ENCODE peak calls at places on chromosome 10, in five cellular contexts. One of them, this sample, is unnamed.

GRCh38 chr10:92240289-92241157 is 50.4 kb downstream of the CPEB3 start:
- DNase-seq in HepG2: peak
- DNase-seq in GM12878: peak
- DNase-seq in A549: peak
- DNase-seq in K562: peak
- DNase-seq in this sample: peak

GRCh38 chr10:31876616-31877352 is 51.8 kb downstream of the ARHGAP12 start:
- DNase-seq in GM12878: peak
- DNase-seq in HepG2: no peak
- DNase-seq in A549: no peak
- DNase-seq in K562: no peak
- DNase-seq in this sample: no peak

GRCh38 chr10:124386186-124387077 is 32.3 kb downstream of the OAT start:
- DNase-seq in GM12878: no peak
- DNase-seq in A549: no peak
- DNase-seq in HepG2: no peak
- DNase-seq in K562: no peak
- DNase-seq in this sample: peak

GRCh38 chr10:93837783-93838677 is 55.7 kb upstream of the SLC35G1 start:
- DNase-seq in A549: no peak
- DNase-seq in K562: no peak
- DNase-seq in HepG2: no peak
- DNase-seq in GM12878: no peak
- DNase-seq in this sample: no peak

GRCh38 chr10:44030681-44031080 is 354.2 kb downstream of the CXCL12 start:
- DNase-seq in K562: no peak
- DNase-seq in GM12878: no peak
- DNase-seq in HepG2: no peak
- DNase-seq in A549: no peak
- DNase-seq in this sample: no peak

GRCh38 chr10:49613882-49614241 is at the start of gene CHAT:
- DNase-seq in A549: no peak
- DNase-seq in HepG2: no peak
- DNase-seq in GM12878: no peak
- DNase-seq in K562: no peak
- DNase-seq in this sample: peak

GRCh38 chr10:72886596-72887522 is 6.7 kb upstream of the OIT3 start:
- DNase-seq in GM12878: no peak
- DNase-seq in HepG2: no peak
- DNase-seq in K562: no peak
- DNase-seq in A549: no peak
- DNase-seq in this sample: peak

GRCh38 chr10:99595770-99596465 is 24.3 kb downstream of the SLC25A28 start:
- DNase-seq in K562: no peak
- DNase-seq in HepG2: no peak
- DNase-seq in A549: no peak
- DNase-seq in GM12878: no peak
- DNase-seq in this sample: peak

GRCh38 chr10:95403690-95404459 is 113.1 kb upstream of the PDLIM1 start:
- DNase-seq in A549: no peak
- DNase-seq in HepG2: no peak
- DNase-seq in K562: peak
- DNase-seq in GM12878: no peak
- DNase-seq in this sample: no peak

GRCh38 chr10:98431016-98431415 is 15.7 kb downstream of the HPS1 start:
- DNase-seq in HepG2: no peak
- DNase-seq in K562: no peak
- DNase-seq in GM12878: no peak
- DNase-seq in A549: no peak
- DNase-seq in this sample: no peak

GRCh38 chr10:98429320-98430072 is 14.5 kb upstream of the PYROXD2 start:
- DNase-seq in HepG2: no peak
- DNase-seq in K562: no peak
- DNase-seq in A549: no peak
- DNase-seq in GM12878: no peak
- DNase-seq in this sample: no peak

GRCh38 chr10:98433371-98433770 is 13.4 kb downstream of the HPS1 start:
- DNase-seq in K562: no peak
- DNase-seq in GM12878: no peak
- DNase-seq in HepG2: no peak
- DNase-seq in A549: no peak
- DNase-seq in this sample: no peak

GRCh38 chr10:98432330-98432729 is 14.4 kb downstream of the HPS1 start:
- DNase-seq in GM12878: no peak
- DNase-seq in K562: no peak
- DNase-seq in A549: no peak
- DNase-seq in HepG2: no peak
- DNase-seq in this sample: no peak

DNA sequence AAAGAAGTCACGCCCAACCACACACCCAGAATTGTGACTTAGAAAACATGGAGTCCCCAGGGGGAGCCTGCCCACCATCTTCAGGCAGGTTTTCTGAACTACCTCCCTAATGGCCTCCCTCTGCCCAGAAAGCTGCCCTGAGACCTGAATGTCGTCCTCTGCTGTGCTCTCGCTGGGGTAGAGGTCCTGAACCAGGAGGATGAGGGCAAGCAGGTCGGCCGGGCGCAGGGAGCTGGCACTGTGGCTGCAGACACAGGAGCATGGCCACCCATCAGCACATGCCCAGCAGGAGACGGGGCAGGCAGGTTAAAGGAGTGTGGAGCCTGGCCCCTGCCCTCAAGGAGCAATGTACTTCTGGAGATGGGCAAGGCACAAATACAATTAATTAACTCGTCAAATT is 15.4 kb upstream of the PYROXD2 start:
- DNase-seq in HepG2: no peak
- DNase-seq in GM12878: no peak
- DNase-seq in K562: no peak
- DNase-seq in A549: no peak
- DNase-seq in this sample: no peak
- TF ChIP-seq JUNB in HepG2: no peak
- TF ChIP-seq JUNB in GM12878: no peak
- TF ChIP-seq JUNB in K562: no peak
- TF ChIP-seq JUNB in A549: no peak
- TF ChIP-seq JUNB in this sample: no peak

GRCh38 chr10:111953949-111954348 is 229.6 kb downstream of the GPAM start:
- DNase-seq in GM12878: no peak
- DNase-seq in K562: no peak
- DNase-seq in A549: no peak
- DNase-seq in HepG2: no peak
- DNase-seq in this sample: no peak
- TF ChIP-seq JUNB in GM12878: no peak
- TF ChIP-seq JUNB in K562: no peak
- TF ChIP-seq JUNB in A549: no peak
- TF ChIP-seq JUNB in HepG2: no peak
- TF ChIP-seq JUNB in this sample: no peak

DNA sequence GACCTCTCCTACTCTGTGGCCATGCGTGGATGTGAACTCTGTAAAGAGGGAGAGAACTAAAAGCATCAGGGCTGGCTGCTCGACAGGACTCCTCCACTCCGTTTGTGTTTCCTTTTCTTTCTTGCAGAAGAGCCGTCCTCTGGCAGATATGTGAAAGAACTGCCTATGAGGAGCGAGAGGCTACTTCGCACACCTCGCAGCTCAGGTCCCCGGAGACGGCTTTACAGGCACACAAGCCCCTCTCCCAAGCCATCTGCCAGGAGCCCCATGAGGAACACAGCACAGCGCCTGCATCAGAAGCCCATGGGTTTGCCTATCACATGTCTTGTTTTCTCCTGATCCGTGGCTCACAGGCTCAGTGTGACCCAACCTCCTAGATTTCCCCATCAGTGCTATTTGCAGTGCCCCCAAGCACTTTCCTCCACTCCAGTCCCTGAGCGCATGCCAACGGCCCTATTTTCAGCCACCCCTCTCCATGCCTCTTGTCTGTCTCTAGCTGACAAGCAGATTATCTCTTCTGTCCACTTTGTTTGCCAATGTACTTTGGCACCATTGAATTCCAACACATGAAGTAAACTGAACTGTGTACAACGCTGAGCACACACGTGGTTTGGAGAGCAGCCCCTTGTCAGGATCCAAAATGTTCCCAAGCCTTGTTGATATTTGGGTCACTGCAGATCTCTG is 164.3 kb upstream of the AKR1E2 start:
- DNase-seq in GM12878: no peak
- DNase-seq in HepG2: peak
- DNase-seq in K562: no peak
- DNase-seq in A549: no peak
- DNase-seq in this sample: no peak
- TF ChIP-seq JUNB in GM12878: no peak
- TF ChIP-seq JUNB in HepG2: no peak
- TF ChIP-seq JUNB in K562: no peak
- TF ChIP-seq JUNB in A549: no peak
- TF ChIP-seq JUNB in this sample: no peak

GRCh38 chr10:1121311-1121970 is 65.3 kb downstream of the WDR37 start:
- DNase-seq in HepG2: no peak
- DNase-seq in K562: no peak
- DNase-seq in A549: no peak
- DNase-seq in GM12878: no peak
- DNase-seq in this sample: no peak
- TF ChIP-seq JUNB in HepG2: no peak
- TF ChIP-seq JUNB in K562: no peak
- TF ChIP-seq JUNB in A549: no peak
- TF ChIP-seq JUNB in GM12878: no peak
- TF ChIP-seq JUNB in this sample: no peak

GRCh38 chr10:103854687-103855423 is 521 bp downstream of the SH3PXD2A start:
- DNase-seq in A549: peak
- DNase-seq in GM12878: no peak
- DNase-seq in K562: no peak
- DNase-seq in HepG2: no peak
- DNase-seq in this sample: peak

GRCh38 chr10:103855852-103856496 is 598 bp upstream of the SH3PXD2A start:
- DNase-seq in HepG2: peak
- DNase-seq in K562: no peak
- DNase-seq in A549: no peak
- DNase-seq in GM12878: no peak
- DNase-seq in this sample: peak

GRCh38 chr10:103856497-103857175 is 1.3 kb upstream of the SH3PXD2A start:
- DNase-seq in GM12878: no peak
- DNase-seq in K562: no peak
- DNase-seq in HepG2: peak
- DNase-seq in A549: no peak
- DNase-seq in this sample: no peak

GRCh38 chr10:103854265-103854686 is 1.1 kb downstream of the SH3PXD2A start:
- DNase-seq in A549: no peak
- DNase-seq in HepG2: peak
- DNase-seq in K562: no peak
- DNase-seq in GM12878: no peak
- DNase-seq in this sample: peak

DNA sequence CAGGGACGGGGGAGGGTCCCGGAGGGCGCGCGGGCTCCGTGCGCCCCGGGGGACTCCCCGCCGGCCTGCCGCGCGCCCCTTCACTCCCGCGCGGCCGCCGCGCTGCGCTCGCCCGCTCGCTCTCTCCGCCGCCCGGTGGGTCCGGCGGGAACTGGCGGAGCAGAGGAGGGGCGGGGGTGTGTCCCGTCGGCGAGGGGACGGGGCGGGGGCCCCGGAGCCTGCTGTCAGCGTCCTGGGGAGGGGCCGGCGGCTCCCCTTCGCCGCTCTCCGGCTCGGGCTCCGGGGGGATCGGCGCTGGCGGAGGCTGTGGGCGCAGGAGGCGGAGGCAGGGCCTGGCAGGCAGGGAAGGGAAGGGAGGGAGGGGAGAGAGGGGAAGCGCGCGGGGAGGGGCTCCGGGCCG is at the start of gene SH3PXD2A:
- DNase-seq in A549: peak
- DNase-seq in GM12878: no peak
- DNase-seq in K562: peak
- DNase-seq in HepG2: peak
- DNase-seq in this sample: peak
- TF ChIP-seq JUNB in A549: no peak
- TF ChIP-seq JUNB in GM12878: no peak
- TF ChIP-seq JUNB in K562: no peak
- TF ChIP-seq JUNB in HepG2: no peak
- TF ChIP-seq JUNB in this sample: no peak

GRCh38 chr10:109922976-109923921 is at the start of gene XPNPEP1:
- DNase-seq in A549: peak
- DNase-seq in K562: peak
- DNase-seq in GM12878: no peak
- DNase-seq in HepG2: peak
- DNase-seq in this sample: peak
- TF ChIP-seq JUNB in A549: no peak
- TF ChIP-seq JUNB in K562: no peak
- TF ChIP-seq JUNB in GM12878: no peak
- TF ChIP-seq JUNB in HepG2: no peak
- TF ChIP-seq JUNB in this sample: no peak

DNA sequence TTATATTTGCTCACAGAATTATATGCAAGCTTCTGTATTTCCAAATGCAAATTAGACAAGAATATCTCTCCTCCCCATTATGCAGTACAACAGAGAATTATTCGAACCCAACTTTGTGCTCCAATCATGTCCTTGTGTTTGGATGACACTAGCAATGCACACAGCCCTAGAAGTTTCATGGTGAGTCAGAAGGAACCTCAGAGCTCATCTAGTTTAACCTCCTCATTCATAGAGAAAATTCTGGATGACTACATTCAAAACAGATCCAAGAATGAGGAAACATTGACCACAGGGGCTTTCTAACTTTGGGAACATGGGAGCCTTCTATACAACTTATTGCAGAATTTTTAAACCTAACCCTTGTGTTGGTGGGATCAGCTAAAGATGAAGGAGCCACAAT is 12.8 kb upstream of the ARID5B start:
- DNase-seq in A549: no peak
- DNase-seq in HepG2: no peak
- DNase-seq in K562: no peak
- DNase-seq in GM12878: no peak
- DNase-seq in this sample: no peak
- TF ChIP-seq JUNB in A549: no peak
- TF ChIP-seq JUNB in HepG2: no peak
- TF ChIP-seq JUNB in K562: no peak
- TF ChIP-seq JUNB in GM12878: no peak
- TF ChIP-seq JUNB in this sample: no peak

DNA sequence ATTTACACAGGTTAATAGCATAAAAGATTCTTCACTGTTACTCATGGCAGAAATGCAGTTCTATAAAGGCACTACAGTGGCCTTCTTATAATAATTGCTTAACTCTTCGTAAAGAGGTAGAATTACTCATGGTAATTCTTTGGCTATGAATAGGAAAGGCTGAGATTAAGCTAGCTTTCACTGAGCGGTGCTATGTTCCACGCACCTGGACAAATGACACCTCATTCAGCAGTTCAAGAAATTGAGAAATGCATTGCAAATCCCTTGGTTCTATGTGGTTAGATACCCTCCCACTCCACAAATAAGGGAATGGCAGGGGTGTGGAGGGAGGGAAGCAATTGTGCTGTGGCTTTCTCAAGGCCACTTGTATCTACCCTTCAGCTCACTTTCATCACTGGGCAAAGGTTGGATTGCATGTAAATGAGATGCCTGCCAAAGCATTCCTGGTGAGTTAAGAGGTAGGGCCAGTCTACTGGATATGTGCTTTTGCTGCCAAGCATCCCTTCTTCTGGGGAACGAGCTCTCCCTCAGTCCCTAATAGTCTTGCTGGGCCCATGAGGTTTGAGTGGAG is 210.8 kb downstream of the TEX36 start:
- DNase-seq in A549: no peak
- DNase-seq in HepG2: peak
- DNase-seq in GM12878: no peak
- DNase-seq in K562: no peak
- DNase-seq in this sample: no peak
- TF ChIP-seq JUNB in A549: no peak
- TF ChIP-seq JUNB in HepG2: no peak
- TF ChIP-seq JUNB in GM12878: no peak
- TF ChIP-seq JUNB in K562: no peak
- TF ChIP-seq JUNB in this sample: no peak

GRCh38 chr10:23530079-23530478 is 91.2 kb downstream of the OTUD1 start:
- DNase-seq in HepG2: no peak
- DNase-seq in GM12878: no peak
- DNase-seq in A549: peak
- DNase-seq in K562: no peak
- DNase-seq in this sample: no peak
- TF ChIP-seq JUNB in HepG2: no peak
- TF ChIP-seq JUNB in GM12878: no peak
- TF ChIP-seq JUNB in A549: no peak
- TF ChIP-seq JUNB in K562: no peak
- TF ChIP-seq JUNB in this sample: no peak

This sample was measured in GM23338.